ENCODE peak calls at places on chromosomes 4 and X, in seven cellular contexts. One of them, this sample, is unnamed.
A peak's percentile ranks its signal among the peaks of the same experiment; 100 is the strongest.

GRCh38 chrX:4263005-4263404 is 549.6 kb upstream of the PRKX start:
- DNase-seq in stimulated activated CD4-positive, alpha-beta T cell treated with anti-CD3 and anti-CD28 coated beads, Interleukin-4, amount 100 ng/mL, for 24 hours: no peak
- DNase-seq in neuronal stem cell: no peak
- DNase-seq in neural progenitor cell: peak; percentile 20
- DNase-seq in dermis blood vessel endothelial cell: no peak
- DNase-seq in HCT116: no peak
- DNase-seq in ecto neural progenitor cell: no peak
- DNase-seq in this sample: peak; percentile 5

GRCh38 chrX:130171446-130172126 is at the start of gene RAB33A:
- DNase-seq in stimulated activated CD4-positive, alpha-beta T cell treated with anti-CD3 and anti-CD28 coated beads, Interleukin-4, amount 100 ng/mL, for 24 hours: peak; percentile 33
- DNase-seq in neuronal stem cell: no peak
- DNase-seq in neural progenitor cell: peak; percentile 56
- DNase-seq in dermis blood vessel endothelial cell: peak; percentile 16
- DNase-seq in HCT116: no peak
- DNase-seq in ecto neural progenitor cell: peak; percentile 58
- DNase-seq in this sample: peak; percentile 4

GRCh38 chrX:13752646-13753045 is 18.1 kb downstream of the OFD1 start:
- DNase-seq in stimulated activated CD4-positive, alpha-beta T cell treated with anti-CD3 and anti-CD28 coated beads, Interleukin-4, amount 100 ng/mL, for 24 hours: no peak
- DNase-seq in neuronal stem cell: no peak
- DNase-seq in neural progenitor cell: no peak
- DNase-seq in dermis blood vessel endothelial cell: no peak
- DNase-seq in HCT116: no peak
- DNase-seq in ecto neural progenitor cell: no peak
- DNase-seq in this sample: no peak

GRCh38 chr4:87848622-87849351 is 16.0 kb downstream of the MEPE start:
- DNase-seq in stimulated activated CD4-positive, alpha-beta T cell treated with anti-CD3 and anti-CD28 coated beads, Interleukin-4, amount 100 ng/mL, for 24 hours: peak; percentile 33
- DNase-seq in neuronal stem cell: peak; percentile 37
- DNase-seq in neural progenitor cell: peak; percentile 71
- DNase-seq in dermis blood vessel endothelial cell: peak; percentile 77
- DNase-seq in HCT116: peak; percentile 51
- DNase-seq in ecto neural progenitor cell: no peak
- DNase-seq in this sample: peak; percentile 80

GRCh38 chr4:186693159-186693815 is 30.4 kb downstream of the FAT1 start:
- DNase-seq in stimulated activated CD4-positive, alpha-beta T cell treated with anti-CD3 and anti-CD28 coated beads, Interleukin-4, amount 100 ng/mL, for 24 hours: no peak
- DNase-seq in neuronal stem cell: no peak
- DNase-seq in neural progenitor cell: no peak
- DNase-seq in dermis blood vessel endothelial cell: no peak
- DNase-seq in HCT116: peak; percentile 33
- DNase-seq in ecto neural progenitor cell: no peak
- DNase-seq in this sample: no peak

GRCh38 chr4:67892253-67892652 is 8.5 kb upstream of the TMPRSS11D start:
- DNase-seq in stimulated activated CD4-positive, alpha-beta T cell treated with anti-CD3 and anti-CD28 coated beads, Interleukin-4, amount 100 ng/mL, for 24 hours: no peak
- DNase-seq in neuronal stem cell: no peak
- DNase-seq in neural progenitor cell: no peak
- DNase-seq in dermis blood vessel endothelial cell: no peak
- DNase-seq in HCT116: no peak
- DNase-seq in ecto neural progenitor cell: no peak
- DNase-seq in this sample: no peak

GRCh38 chrX:24828147-24828546 is 134.4 kb downstream of the POLA1 start:
- DNase-seq in stimulated activated CD4-positive, alpha-beta T cell treated with anti-CD3 and anti-CD28 coated beads, Interleukin-4, amount 100 ng/mL, for 24 hours: no peak
- DNase-seq in neuronal stem cell: no peak
- DNase-seq in neural progenitor cell: no peak
- DNase-seq in dermis blood vessel endothelial cell: no peak
- DNase-seq in HCT116: no peak
- DNase-seq in ecto neural progenitor cell: no peak
- DNase-seq in this sample: no peak

GRCh38 chr4:69196209-69196965 is 18.2 kb downstream of the UGT2B11 start:
- DNase-seq in stimulated activated CD4-positive, alpha-beta T cell treated with anti-CD3 and anti-CD28 coated beads, Interleukin-4, amount 100 ng/mL, for 24 hours: no peak
- DNase-seq in neuronal stem cell: no peak
- DNase-seq in neural progenitor cell: no peak
- DNase-seq in dermis blood vessel endothelial cell: no peak
- DNase-seq in HCT116: no peak
- DNase-seq in ecto neural progenitor cell: no peak
- DNase-seq in this sample: no peak

GRCh38 chr4:7135389-7135746 is 57.0 kb upstream of the SORCS2 start:
- DNase-seq in stimulated activated CD4-positive, alpha-beta T cell treated with anti-CD3 and anti-CD28 coated beads, Interleukin-4, amount 100 ng/mL, for 24 hours: no peak
- DNase-seq in neuronal stem cell: no peak
- DNase-seq in neural progenitor cell: no peak
- DNase-seq in dermis blood vessel endothelial cell: no peak
- DNase-seq in HCT116: no peak
- DNase-seq in ecto neural progenitor cell: no peak
- DNase-seq in this sample: no peak

GRCh38 chrX:20171887-20172286 is 30.2 kb upstream of the EIF1AX start:
- DNase-seq in stimulated activated CD4-positive, alpha-beta T cell treated with anti-CD3 and anti-CD28 coated beads, Interleukin-4, amount 100 ng/mL, for 24 hours: no peak
- DNase-seq in neuronal stem cell: no peak
- DNase-seq in neural progenitor cell: no peak
- DNase-seq in dermis blood vessel endothelial cell: no peak
- DNase-seq in HCT116: no peak
- DNase-seq in ecto neural progenitor cell: no peak
- DNase-seq in this sample: no peak

GRCh38 chrX:41452565-41452964 is 5.4 kb downstream of the NYX start:
- DNase-seq in stimulated activated CD4-positive, alpha-beta T cell treated with anti-CD3 and anti-CD28 coated beads, Interleukin-4, amount 100 ng/mL, for 24 hours: no peak
- DNase-seq in neuronal stem cell: no peak
- DNase-seq in neural progenitor cell: no peak
- DNase-seq in dermis blood vessel endothelial cell: no peak
- DNase-seq in HCT116: no peak
- DNase-seq in ecto neural progenitor cell: no peak
- DNase-seq in this sample: no peak

GRCh38 chr4:1269209-1269608 is 20.3 kb upstream of the CTBP1 start:
- DNase-seq in stimulated activated CD4-positive, alpha-beta T cell treated with anti-CD3 and anti-CD28 coated beads, Interleukin-4, amount 100 ng/mL, for 24 hours: no peak
- DNase-seq in neuronal stem cell: no peak
- DNase-seq in neural progenitor cell: no peak
- DNase-seq in dermis blood vessel endothelial cell: no peak
- DNase-seq in HCT116: no peak
- DNase-seq in ecto neural progenitor cell: no peak
- DNase-seq in this sample: no peak

GRCh38 chrX:71181558-71181909 is 36.9 kb downstream of the NLGN3 start:
- DNase-seq in stimulated activated CD4-positive, alpha-beta T cell treated with anti-CD3 and anti-CD28 coated beads, Interleukin-4, amount 100 ng/mL, for 24 hours: peak; percentile 58
- DNase-seq in neuronal stem cell: no peak
- DNase-seq in neural progenitor cell: peak; percentile 18
- DNase-seq in dermis blood vessel endothelial cell: no peak
- DNase-seq in HCT116: no peak
- DNase-seq in ecto neural progenitor cell: no peak
- DNase-seq in this sample: peak; percentile 71

GRCh38 chr4:137535718-137536117 is 3.4 kb upstream of the PCDH18 start:
- DNase-seq in stimulated activated CD4-positive, alpha-beta T cell treated with anti-CD3 and anti-CD28 coated beads, Interleukin-4, amount 100 ng/mL, for 24 hours: no peak
- DNase-seq in neuronal stem cell: no peak
- DNase-seq in neural progenitor cell: peak; percentile 47
- DNase-seq in dermis blood vessel endothelial cell: no peak
- DNase-seq in HCT116: no peak
- DNase-seq in ecto neural progenitor cell: no peak
- DNase-seq in this sample: peak; percentile 55

GRCh38 chr4:79022529-79022928 is 83.3 kb upstream of the PAQR3 start:
- DNase-seq in stimulated activated CD4-positive, alpha-beta T cell treated with anti-CD3 and anti-CD28 coated beads, Interleukin-4, amount 100 ng/mL, for 24 hours: no peak
- DNase-seq in neuronal stem cell: no peak
- DNase-seq in neural progenitor cell: no peak
- DNase-seq in dermis blood vessel endothelial cell: no peak
- DNase-seq in HCT116: no peak
- DNase-seq in ecto neural progenitor cell: no peak
- DNase-seq in this sample: no peak

GRCh38 chr4:90349632-90350031 is 222.4 kb downstream of the CCSER1 start:
- DNase-seq in stimulated activated CD4-positive, alpha-beta T cell treated with anti-CD3 and anti-CD28 coated beads, Interleukin-4, amount 100 ng/mL, for 24 hours: no peak
- DNase-seq in neuronal stem cell: no peak
- DNase-seq in neural progenitor cell: no peak
- DNase-seq in dermis blood vessel endothelial cell: no peak
- DNase-seq in HCT116: no peak
- DNase-seq in ecto neural progenitor cell: no peak
- DNase-seq in this sample: no peak

GRCh38 chr4:142353149-142353738 is 492.9 kb downstream of the INPP4B start:
- DNase-seq in stimulated activated CD4-positive, alpha-beta T cell treated with anti-CD3 and anti-CD28 coated beads, Interleukin-4, amount 100 ng/mL, for 24 hours: no peak
- DNase-seq in neuronal stem cell: peak; percentile 53
- DNase-seq in neural progenitor cell: peak; percentile 85
- DNase-seq in dermis blood vessel endothelial cell: peak; percentile 81
- DNase-seq in HCT116: peak; percentile 69
- DNase-seq in ecto neural progenitor cell: no peak
- DNase-seq in this sample: peak; percentile 24

GRCh38 chrX:102832661-102833060 is 104.4 kb upstream of the RAB40AL start:
- DNase-seq in stimulated activated CD4-positive, alpha-beta T cell treated with anti-CD3 and anti-CD28 coated beads, Interleukin-4, amount 100 ng/mL, for 24 hours: no peak
- DNase-seq in neuronal stem cell: no peak
- DNase-seq in neural progenitor cell: peak; percentile 16
- DNase-seq in dermis blood vessel endothelial cell: peak; percentile 11
- DNase-seq in HCT116: no peak
- DNase-seq in ecto neural progenitor cell: no peak
- DNase-seq in this sample: no peak

GRCh38 chr4:48653217-48654014 is 126.7 kb downstream of the FRYL start:
- DNase-seq in stimulated activated CD4-positive, alpha-beta T cell treated with anti-CD3 and anti-CD28 coated beads, Interleukin-4, amount 100 ng/mL, for 24 hours: peak; percentile 66
- DNase-seq in neuronal stem cell: peak; percentile 9
- DNase-seq in neural progenitor cell: peak; percentile 20
- DNase-seq in dermis blood vessel endothelial cell: no peak
- DNase-seq in HCT116: no peak
- DNase-seq in ecto neural progenitor cell: no peak
- DNase-seq in this sample: peak; percentile 60

GRCh38 chrX:47169273-47169672 is 24.3 kb downstream of the RBM10 start:
- DNase-seq in stimulated activated CD4-positive, alpha-beta T cell treated with anti-CD3 and anti-CD28 coated beads, Interleukin-4, amount 100 ng/mL, for 24 hours: no peak
- DNase-seq in neuronal stem cell: no peak
- DNase-seq in neural progenitor cell: no peak
- DNase-seq in dermis blood vessel endothelial cell: no peak
- DNase-seq in HCT116: no peak
- DNase-seq in ecto neural progenitor cell: no peak
- DNase-seq in this sample: no peak

GRCh38 chr4:78954048-78954666 is 14.9 kb upstream of the PAQR3 start:
- DNase-seq in stimulated activated CD4-positive, alpha-beta T cell treated with anti-CD3 and anti-CD28 coated beads, Interleukin-4, amount 100 ng/mL, for 24 hours: no peak
- DNase-seq in neuronal stem cell: peak; percentile 30
- DNase-seq in neural progenitor cell: peak; percentile 72
- DNase-seq in dermis blood vessel endothelial cell: peak; percentile 37
- DNase-seq in HCT116: peak; percentile 23
- DNase-seq in ecto neural progenitor cell: no peak
- DNase-seq in this sample: peak; percentile 25

GRCh38 chr4:4555916-4556315 is 14.1 kb upstream of the STX18 start:
- DNase-seq in stimulated activated CD4-positive, alpha-beta T cell treated with anti-CD3 and anti-CD28 coated beads, Interleukin-4, amount 100 ng/mL, for 24 hours: no peak
- DNase-seq in neuronal stem cell: no peak
- DNase-seq in neural progenitor cell: no peak
- DNase-seq in dermis blood vessel endothelial cell: no peak
- DNase-seq in HCT116: no peak
- DNase-seq in ecto neural progenitor cell: no peak
- DNase-seq in this sample: no peak

GRCh38 chr4:20589436-20589835 is 110.8 kb upstream of the PACRGL start:
- DNase-seq in stimulated activated CD4-positive, alpha-beta T cell treated with anti-CD3 and anti-CD28 coated beads, Interleukin-4, amount 100 ng/mL, for 24 hours: no peak
- DNase-seq in neuronal stem cell: no peak
- DNase-seq in neural progenitor cell: peak; percentile 7
- DNase-seq in dermis blood vessel endothelial cell: peak; percentile 5
- DNase-seq in HCT116: no peak
- DNase-seq in ecto neural progenitor cell: no peak
- DNase-seq in this sample: no peak

GRCh38 chr4:165834116-165834515 is 38.9 kb upstream of the TLL1 start:
- DNase-seq in stimulated activated CD4-positive, alpha-beta T cell treated with anti-CD3 and anti-CD28 coated beads, Interleukin-4, amount 100 ng/mL, for 24 hours: no peak
- DNase-seq in neuronal stem cell: no peak
- DNase-seq in neural progenitor cell: no peak
- DNase-seq in dermis blood vessel endothelial cell: no peak
- DNase-seq in HCT116: no peak
- DNase-seq in ecto neural progenitor cell: no peak
- DNase-seq in this sample: no peak

GRCh38 chr4:3291411-3291968 is 1.3 kb upstream of the RGS12 start:
- DNase-seq in stimulated activated CD4-positive, alpha-beta T cell treated with anti-CD3 and anti-CD28 coated beads, Interleukin-4, amount 100 ng/mL, for 24 hours: no peak
- DNase-seq in neuronal stem cell: no peak
- DNase-seq in neural progenitor cell: peak; percentile 56
- DNase-seq in dermis blood vessel endothelial cell: no peak
- DNase-seq in HCT116: no peak
- DNase-seq in ecto neural progenitor cell: peak; percentile 63
- DNase-seq in this sample: no peak

GRCh38 chrX:97666890-97667289 is 783.2 kb downstream of the RPA4 start:
- DNase-seq in stimulated activated CD4-positive, alpha-beta T cell treated with anti-CD3 and anti-CD28 coated beads, Interleukin-4, amount 100 ng/mL, for 24 hours: no peak
- DNase-seq in neuronal stem cell: no peak
- DNase-seq in neural progenitor cell: no peak
- DNase-seq in dermis blood vessel endothelial cell: no peak
- DNase-seq in HCT116: no peak
- DNase-seq in ecto neural progenitor cell: no peak
- DNase-seq in this sample: no peak

GRCh38 chrX:29903365-29903764 is 312.0 kb upstream of the MAGEB2 start:
- DNase-seq in stimulated activated CD4-positive, alpha-beta T cell treated with anti-CD3 and anti-CD28 coated beads, Interleukin-4, amount 100 ng/mL, for 24 hours: no peak
- DNase-seq in neuronal stem cell: no peak
- DNase-seq in neural progenitor cell: no peak
- DNase-seq in dermis blood vessel endothelial cell: peak; percentile 6
- DNase-seq in HCT116: no peak
- DNase-seq in ecto neural progenitor cell: no peak
- DNase-seq in this sample: peak; percentile 36

GRCh38 chr4:92387459-92388069 is 83.8 kb downstream of the GRID2 start:
- DNase-seq in stimulated activated CD4-positive, alpha-beta T cell treated with anti-CD3 and anti-CD28 coated beads, Interleukin-4, amount 100 ng/mL, for 24 hours: no peak
- DNase-seq in neuronal stem cell: peak; percentile 31
- DNase-seq in neural progenitor cell: peak; percentile 57
- DNase-seq in dermis blood vessel endothelial cell: peak; percentile 22
- DNase-seq in HCT116: peak; percentile 68
- DNase-seq in ecto neural progenitor cell: no peak
- DNase-seq in this sample: peak; percentile 18

GRCh38 chrX:107894038-107894437 is 68.4 kb downstream of the MID2 start:
- DNase-seq in stimulated activated CD4-positive, alpha-beta T cell treated with anti-CD3 and anti-CD28 coated beads, Interleukin-4, amount 100 ng/mL, for 24 hours: peak; percentile 47
- DNase-seq in neuronal stem cell: peak; percentile 11
- DNase-seq in neural progenitor cell: peak; percentile 50
- DNase-seq in dermis blood vessel endothelial cell: peak; percentile 69
- DNase-seq in HCT116: peak; percentile 51
- DNase-seq in ecto neural progenitor cell: no peak
- DNase-seq in this sample: peak; percentile 64

This sample was measured in HAP-1.